ENCODE peak calls at places on chromosomes 1 and 21, in seven cellular contexts. U is astrocyte; D is COR-L47; R is activated naive CD8-positive, alpha-beta T cell treated with anti-CD3 and anti-CD28 coated beads, Interleukin-2, amount 50 U/mL, for 16 hours; H is fibroblast of gingiva; V is dorsolateral prefrontal cortex; Q is NCI-H82. S is an unnamed sample.

GRCh38 chr1:158124999-158125398 is 55.7 kb upstream of the CD1D start:
- DNase-seq in U (peak), Q (peak), H (peak), R (peak), D (peak), V (peak), S (peak)

GRCh38 chr1:57474097-57474750 is 50.4 kb upstream of the DAB1 start:
- DNase-seq in V (no peak), R (no peak), Q (no peak), H (no peak), D (no peak), U (peak), S (no peak)

GRCh38 chr1:51330331-51331201 is at the start of gene TTC39A:
- DNase-seq in H (no peak), V (no peak), R (no peak), Q (peak), D (peak), U (no peak), S (no peak)

GRCh38 chr1:31739281-31739853 is 24.8 kb downstream of the ADGRB2 start:
- DNase-seq in V (no peak), U (no peak), H (no peak), R (no peak), D (no peak), Q (peak), S (no peak)

GRCh38 chr1:174157157-174157806 is 2.0 kb upstream of the RABGAP1L start:
- DNase-seq in R (peak), D (no peak), Q (no peak), U (no peak), V (no peak), H (no peak), S (no peak)

GRCh38 chr1:212794561-212795014 is 2.9 kb downstream of the TATDN3 start:
- DNase-seq in V (no peak), R (no peak), U (no peak), Q (no peak), D (no peak), H (no peak), S (peak)

GRCh38 chr1:31752952-31753351 is 11.2 kb downstream of the ADGRB2 start:
- DNase-seq in R (no peak), U (no peak), D (no peak), Q (no peak), V (no peak), H (no peak), S (no peak)

GRCh38 chr1:154326546-154327465 is 1.5 kb downstream of the ATP8B2 start:
- DNase-seq in V (no peak), Q (peak), H (peak), R (no peak), U (peak), D (peak), S (no peak)

GRCh38 chr1:67404212-67404620 is 26.0 kb downstream of the SERBP1 start:
- DNase-seq in R (no peak), D (no peak), U (peak), Q (peak), H (no peak), V (no peak), S (no peak)

GRCh38 chr1:30109853-30110252 is 613.5 kb downstream of the MATN1 start:
- DNase-seq in R (no peak), U (peak), D (no peak), Q (peak), V (no peak), H (peak), S (no peak)

GRCh38 chr1:198638894-198639319 is at the start of gene PTPRC:
- DNase-seq in H (no peak), Q (no peak), D (no peak), R (no peak), V (no peak), U (no peak), S (peak)

GRCh38 chr1:218787826-218788225 is 385.9 kb upstream of the LYPLAL1 start:
- DNase-seq in H (no peak), U (peak), R (no peak), D (no peak), Q (no peak), V (no peak), S (no peak)

GRCh38 chr1:10152709-10153284 is 57.6 kb upstream of the KIF1B start:
- DNase-seq in R (no peak), U (peak), Q (peak), V (peak), H (peak), D (peak), S (peak)

GRCh38 chr1:232279909-232280308 is 350.0 kb downstream of the SIPA1L2 start:
- DNase-seq in Q (no peak), V (no peak), U (no peak), R (no peak), H (no peak), D (no peak), S (no peak)

GRCh38 chr1:9038338-9038650 is 12.1 kb upstream of the SLC2A7 start:
- DNase-seq in D (no peak), U (no peak), Q (no peak), V (no peak), R (no peak), H (no peak), S (no peak)

GRCh38 chr21:33302796-33303195 is 22.0 kb upstream of the IFNAR1 start:
- DNase-seq in U (no peak), D (no peak), V (no peak), Q (no peak), H (no peak), R (no peak), S (no peak)

S was measured in hippocampal formation.